ENCODE peak calls at places on chromosomes 3 and 15, in six cellular contexts. B is heart left ventricle, H is foreskin fibroblast, J is body of pancreas, U is lower lobe of right lung, Z is mammary epithelial cell. C is an unnamed sample.

GRCh38 chr15:64122936-64123351 is 27.2 kb downstream of the SNX1 start:
- DNase-seq in B (no peak), H (no peak), J (no peak), U (no peak), Z (no peak), C (no peak)

GRCh38 chr3:61872077-61872706 is 310.8 kb downstream of the PTPRG start:
- DNase-seq in B (no peak), H (no peak), J (no peak), U (no peak), Z (no peak), C (no peak)

GRCh38 chr15:51193979-51194378 is 99.3 kb upstream of the TNFAIP8L3 start:
- DNase-seq in B (no peak), H (no peak), J (no peak), U (no peak), Z (no peak), C (no peak)

GRCh38 chr3:148243609-148244008 is 454.1 kb upstream of the AGTR1 start:
- DNase-seq in B (no peak), H (peak; percentile 8), J (no peak), U (no peak), Z (no peak), C (no peak)

GRCh38 chr3:15633766-15634588 is 32.4 kb downstream of the BTD start:
- DNase-seq in B (no peak), H (peak; percentile 63), J (no peak), U (no peak), Z (peak; percentile 23), C (no peak)

GRCh38 chr3:50620846-50621245 is 3.9 kb downstream of the MAPKAPK3 start:
- DNase-seq in B (no peak), H (peak; percentile 68), J (no peak), U (peak; percentile 53), Z (no peak), C (no peak)

GRCh38 chr3:110583373-110583935 is 488.2 kb upstream of the NECTIN3 start:
- DNase-seq in B (no peak), H (peak; percentile 60), J (no peak), U (no peak), Z (peak; percentile 9), C (no peak)

GRCh38 chr3:64207289-64208086 is 17.8 kb downstream of the PRICKLE2 start:
- DNase-seq in B (peak; percentile 65), H (peak; percentile 82), J (no peak), U (no peak), Z (no peak), C (peak; percentile 50)

GRCh38 chr3:170383567-170383966 is 26.1 kb downstream of the SKIL start:
- DNase-seq in B (no peak), H (peak; percentile 72), J (no peak), U (no peak), Z (no peak), C (no peak)

GRCh38 chr3:55061619-55062018 is 133.8 kb upstream of the LRTM1 start:
- DNase-seq in B (no peak), H (no peak), J (no peak), U (no peak), Z (peak; percentile 24), C (no peak)

GRCh38 chr3:194738254-194739093 is 52.8 kb downstream of the FAM43A start:
- DNase-seq in B (peak; percentile 78), H (peak; percentile 58), J (peak; percentile 57), U (no peak), Z (peak; percentile 53), C (peak; percentile 14)

GRCh38 chr15:55791576-55792400 is 48.8 kb upstream of the PRTG start:
- DNase-seq in B (no peak), H (peak; percentile 89), J (no peak), U (peak; percentile 72), Z (peak; percentile 63), C (no peak)

GRCh38 chr3:190811775-190812480 is 50.6 kb downstream of the GMNC start:
- DNase-seq in B (no peak), H (peak; percentile 0), J (peak; percentile 35), U (no peak), Z (peak; percentile 40), C (peak; percentile 14)

GRCh38 chr3:10780922-10781321 is 35.1 kb upstream of the SLC6A11 start:
- DNase-seq in B (no peak), H (no peak), J (no peak), U (no peak), Z (no peak), C (no peak)

GRCh38 chr3:10779293-10779805 is 36.7 kb upstream of the SLC6A11 start:
- DNase-seq in B (no peak), H (no peak), J (no peak), U (no peak), Z (no peak), C (no peak)

GRCh38 chr3:10780243-10780642 is 35.8 kb upstream of the SLC6A11 start:
- DNase-seq in B (no peak), H (no peak), J (no peak), U (no peak), Z (peak; percentile 82), C (no peak)

GRCh38 chr3:10777627-10778026 is 38.4 kb upstream of the SLC6A11 start:
- DNase-seq in B (no peak), H (no peak), J (no peak), U (no peak), Z (no peak), C (no peak)

DNA sequence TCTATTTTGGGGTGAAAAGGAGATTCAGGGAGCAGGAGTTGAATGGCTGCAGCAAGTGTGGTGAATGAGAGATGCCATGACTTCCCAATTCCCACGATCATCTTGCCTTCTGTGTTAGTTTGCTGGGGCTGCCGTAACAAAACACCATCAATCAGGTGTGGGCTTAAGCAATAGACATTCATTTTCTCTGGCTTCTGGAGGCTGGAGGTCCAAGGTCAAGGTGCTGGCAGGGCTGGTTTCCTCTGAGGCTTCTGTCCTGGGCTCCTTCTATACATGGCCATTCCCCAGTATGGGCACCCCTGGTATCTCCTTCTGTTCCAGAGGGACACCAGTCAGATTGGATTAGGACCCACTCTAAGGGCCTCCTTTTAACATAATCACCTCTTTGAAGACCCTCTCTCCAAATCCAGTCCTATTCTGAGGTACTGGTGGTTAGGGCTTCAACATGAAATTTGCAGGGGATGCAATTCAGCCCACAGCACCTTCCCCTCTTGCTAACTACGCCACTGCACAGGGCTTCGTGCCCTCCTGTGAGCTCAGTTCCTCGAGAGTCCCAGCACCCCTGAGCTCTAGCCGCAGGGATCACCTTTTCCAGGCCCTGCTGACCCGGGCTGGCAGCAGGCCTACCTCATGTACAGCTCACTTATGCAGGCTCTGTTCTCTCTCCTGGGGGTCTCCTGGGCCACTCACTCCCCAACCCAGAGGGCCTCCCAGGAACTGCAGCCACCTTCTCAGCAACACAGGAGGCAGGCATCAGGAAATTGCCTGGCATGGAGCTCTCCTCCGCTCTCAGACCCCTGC is 37.3 kb upstream of the SLC6A11 start:
- DNase-seq in B (no peak), H (no peak), J (no peak), U (no peak), Z (no peak), C (no peak)
- TF ChIP-seq CTCF in B (no peak), H (no peak), J (no peak), U (no peak), Z (no peak), C (no peak)

GRCh38 chr3:9732753-9733115 is 1.2 kb downstream of the BRPF1 start:
- DNase-seq in B (no peak), H (peak; percentile 74), J (no peak), U (no peak), Z (no peak), C (no peak)

GRCh38 chr3:9732080-9732752 is 681 bp downstream of the BRPF1 start:
- DNase-seq in B (no peak), H (peak; percentile 40), J (no peak), U (peak; percentile 73), Z (no peak), C (no peak)

GRCh38 chr3:9730747-9731205 is 759 bp upstream of the BRPF1 start:
- DNase-seq in B (no peak), H (no peak), J (no peak), U (no peak), Z (no peak), C (no peak)

GRCh38 chr3:9729419-9729818 is 2.1 kb upstream of the BRPF1 start:
- DNase-seq in B (no peak), H (no peak), J (no peak), U (no peak), Z (no peak), C (no peak)

DNA sequence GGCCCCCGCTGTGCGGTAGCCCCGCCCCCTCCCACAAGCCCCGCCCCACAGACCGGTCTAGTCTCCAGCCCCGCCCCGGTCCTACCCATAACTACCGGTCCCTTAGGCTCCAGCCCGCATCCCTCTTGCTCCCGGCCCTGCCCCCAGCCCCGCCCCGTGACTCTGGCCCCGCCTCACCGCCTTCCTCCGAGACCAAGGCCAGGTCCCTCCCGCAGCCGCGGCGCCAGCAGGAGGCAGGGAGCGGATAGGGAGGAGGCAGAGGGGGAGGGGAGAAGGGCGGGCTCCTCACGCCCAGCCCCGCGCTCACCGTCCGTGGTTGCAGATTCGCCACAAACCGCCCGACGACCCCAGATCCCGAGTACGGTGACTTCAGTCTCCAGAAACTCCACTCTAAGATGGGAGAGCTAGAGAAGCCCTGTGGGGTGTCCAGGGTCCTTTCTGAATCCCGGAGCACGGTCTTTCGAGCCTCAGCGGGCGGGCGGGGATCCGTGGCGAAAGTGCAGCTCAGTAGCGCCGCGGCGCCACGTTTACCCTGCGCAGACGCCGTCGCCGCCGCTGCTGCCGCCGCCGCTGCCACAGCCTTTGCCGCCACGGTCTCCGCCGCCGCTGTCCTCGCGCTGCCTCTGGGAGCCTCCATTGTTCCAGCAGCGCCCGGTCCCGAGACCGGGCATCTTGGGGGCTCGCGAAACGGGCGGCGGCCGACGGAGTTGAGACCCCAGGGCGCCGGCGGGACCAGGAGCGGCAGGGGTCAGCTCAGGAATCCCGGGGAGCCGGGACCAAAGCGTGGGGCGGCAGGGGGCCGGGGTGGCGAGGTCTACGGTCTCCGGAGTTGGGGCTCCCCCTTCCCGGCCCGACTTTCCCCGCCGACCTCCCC is at the start of gene BRPF1:
- DNase-seq in B (peak; percentile 100), H (peak; percentile 100), J (peak; percentile 100), U (peak; percentile 100), Z (peak; percentile 99), C (peak; percentile 99)
- TF ChIP-seq CTCF in B (no peak), H (no peak), J (peak; percentile 42), U (peak; percentile 16), Z (no peak), C (peak; percentile 6)

GRCh38 chr3:104460477-104461406 is 906.0 kb upstream of the ALCAM start:
- DNase-seq in B (no peak), H (no peak), J (no peak), U (no peak), Z (peak; percentile 10), C (peak; percentile 19)
- TF ChIP-seq CTCF in B (peak; percentile 39), H (peak; percentile 28), J (peak; percentile 22), U (peak; percentile 14), Z (peak; percentile 34), C (peak; percentile 56)

DNA sequence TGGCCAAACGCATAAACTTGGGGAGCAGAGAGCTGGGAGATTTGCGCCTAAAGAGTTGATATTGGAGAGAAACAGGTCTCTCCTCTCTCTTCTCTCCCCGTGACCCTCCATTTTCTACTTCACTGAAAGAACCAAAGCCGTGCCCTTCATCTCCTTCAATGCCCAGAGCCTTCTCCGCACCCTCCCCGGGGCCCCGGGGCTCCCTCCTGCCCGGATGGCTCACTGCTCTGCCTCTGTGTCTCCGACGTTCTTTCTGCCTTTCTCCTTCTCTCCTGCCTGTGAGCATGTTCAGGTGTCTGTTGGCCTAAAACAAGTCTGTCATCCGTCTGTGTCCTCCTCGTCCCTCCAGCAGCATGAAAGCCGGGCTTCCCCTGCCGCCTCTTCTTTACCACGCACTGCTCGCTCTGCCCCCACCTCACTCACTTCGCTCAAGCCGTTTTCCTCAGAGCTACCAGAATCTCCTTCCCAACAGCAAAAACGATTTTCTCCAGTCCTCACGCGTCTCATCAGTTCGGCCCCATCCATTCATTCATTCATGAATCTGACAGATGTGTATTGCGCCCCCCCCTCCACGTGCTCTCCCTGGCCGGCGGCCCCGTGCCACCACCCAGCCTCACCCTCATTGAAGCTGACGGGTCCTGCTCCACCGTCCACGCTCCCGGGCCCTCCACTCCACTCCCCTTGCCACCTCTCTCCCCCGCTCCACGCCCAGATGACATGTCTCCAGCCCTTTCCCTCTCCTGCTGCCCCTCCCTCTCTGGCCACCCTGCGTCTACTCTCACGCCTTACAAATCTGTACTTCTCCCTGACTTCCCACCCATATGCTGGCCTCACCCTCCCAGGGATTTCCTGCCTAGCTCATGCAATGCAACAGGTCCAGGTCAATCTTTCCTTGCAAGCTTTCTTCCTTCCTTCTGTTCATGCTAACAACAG is 10.2 kb downstream of the MUC4 start:
- DNase-seq in B (no peak), H (no peak), J (no peak), U (no peak), Z (no peak), C (no peak)
- TF ChIP-seq CTCF in B (no peak), H (no peak), J (no peak), U (no peak), Z (no peak), C (no peak)

C was measured in AG09319.